ENCODE peak calls at places on chromosomes 4 and X, in four cellular contexts. V is CD8-positive, alpha-beta memory T cell; F is ovary; S is MM.1S. X is an unnamed sample. For H3K9me3 and H3K27me3, the result is how much of the 10 kb centered on the place peaks cover.

GRCh38 chrX:151729056-151729725 is 5.4 kb upstream of the CNGA2 start:
- DNase-seq in V (no peak), S (no peak), F (no peak), X (no peak)

GRCh38 chr4:76016383-76016782 is 6.9 kb downstream of the CXCL10 start:
- DNase-seq in F (no peak), S (peak), V (no peak), X (no peak)

GRCh38 chrX:71617742-71618141 is 569 bp downstream of the CXCR3 start:
- DNase-seq in S (no peak), F (no peak), V (no peak), X (no peak)

GRCh38 chrX:47232803-47233332 is at the start of gene USP11:
- DNase-seq in F (peak), V (peak), S (no peak), X (peak)

GRCh38 chrX:40097101-40097491 is 662 bp downstream of the BCOR start:
- DNase-seq in F (no peak), V (peak), S (no peak), X (peak)

GRCh38 chr4:89173336-89174090 is 62.2 kb downstream of the TIGD2 start:
- DNase-seq in F (no peak), S (no peak), V (no peak), X (no peak)

GRCh38 chr4:128782076-128782715 is 27.3 kb upstream of the JADE1 start:
- DNase-seq in F (no peak), V (peak), S (no peak), X (no peak)

GRCh38 chr4:69099910-69100309 is 3.6 kb downstream of the UGT2B7 start:
- DNase-seq in F (no peak), V (no peak), S (no peak), X (no peak)

GRCh38 chrX:19698125-19698524 is 182.8 kb upstream of the MAP3K15 start:
- DNase-seq in V (no peak), F (no peak), S (no peak), X (peak)

GRCh38 chr4:681736-682451 is 7.1 kb downstream of the SLC49A3 start:
- DNase-seq in F (peak), S (no peak), V (peak), X (peak)

GRCh38 chr4:10354746-10355145 is 102.5 kb downstream of the ZNF518B start:
- DNase-seq in S (no peak), F (no peak), V (no peak), X (no peak)

GRCh38 chrX:44484607-44485146 is 58.0 kb downstream of the FUNDC1 start:
- DNase-seq in S (no peak), V (no peak), F (no peak), X (no peak)

GRCh38 chr4:138233313-138233712 is 8.8 kb downstream of the SLC7A11 start:
- DNase-seq in F (no peak), S (no peak), V (no peak), X (no peak)

GRCh38 chrX:154348646-154349358 is 25.6 kb downstream of the FLNA start:
- DNase-seq in F (peak), V (peak), S (no peak), X (peak)

GRCh38 chr4:40478215-40478614 is 143.1 kb downstream of the CHRNA9 start:
- DNase-seq in V (no peak), F (no peak), S (no peak), X (no peak)

GRCh38 chr4:33911951-33912350 is 2332.4 kb downstream of the ARAP2 start:
- DNase-seq in F (no peak), S (no peak), V (no peak), X (no peak)

GRCh38 chr4:147958057-147958456 is 226.2 kb downstream of the ARHGAP10 start:
- DNase-seq in F (no peak), V (no peak), S (no peak), X (no peak)

GRCh38 chr4:182492456-182492855 is 249.3 kb downstream of the TENM3 start:
- DNase-seq in F (no peak), V (no peak), S (peak), X (no peak)

GRCh38 chrX:39859991-39860861 is 237.5 kb downstream of the BCOR start:
- DNase-seq in V (peak), S (peak), F (peak), X (no peak)

GRCh38 chrX:122154019-122154418 is 1030.1 kb upstream of the GRIA3 start:
- DNase-seq in S (no peak), V (no peak), F (no peak), X (no peak)

GRCh38 chr4:123954220-123954619 is 557.6 kb downstream of the SPRY1 start:
- DNase-seq in V (no peak), S (no peak), F (no peak), X (no peak)

GRCh38 chrX:119516157-119516702 is 48.0 kb downstream of the SLC25A5 start:
- DNase-seq in F (peak), V (peak), S (peak), X (peak)

GRCh38 chr4:126701756-126702155 is 931.0 kb upstream of the INTU start:
- DNase-seq in S (no peak), V (no peak), F (no peak), X (peak)

GRCh38 chr4:80362578-80363181 is 27.1 kb downstream of the CFAP299 start:
- DNase-seq in S (peak), F (peak), V (peak), X (no peak)

GRCh38 chrX:13597928-13598327 is 28.5 kb downstream of the EGFL6 start:
- DNase-seq in F (no peak), V (no peak), S (no peak), X (no peak)

GRCh38 chr4:159401791-159402380 is 299.0 kb downstream of the RAPGEF2 start:
- DNase-seq in S (no peak), V (no peak), F (no peak), X (no peak)

GRCh38 chrX:19805054-19805690 is 82.2 kb downstream of the SH3KBP1 start:
- DNase-seq in V (no peak), S (no peak), F (no peak), X (no peak)

GRCh38 chr4:133146574-133147198 is 2.4 kb upstream of the PCDH10 start:
- DNase-seq in F (no peak), S (peak), V (no peak), X (peak)
- H3K9me3 ChIP-seq in F (under half), S (under half), V (under half), X (under half)

DNA sequence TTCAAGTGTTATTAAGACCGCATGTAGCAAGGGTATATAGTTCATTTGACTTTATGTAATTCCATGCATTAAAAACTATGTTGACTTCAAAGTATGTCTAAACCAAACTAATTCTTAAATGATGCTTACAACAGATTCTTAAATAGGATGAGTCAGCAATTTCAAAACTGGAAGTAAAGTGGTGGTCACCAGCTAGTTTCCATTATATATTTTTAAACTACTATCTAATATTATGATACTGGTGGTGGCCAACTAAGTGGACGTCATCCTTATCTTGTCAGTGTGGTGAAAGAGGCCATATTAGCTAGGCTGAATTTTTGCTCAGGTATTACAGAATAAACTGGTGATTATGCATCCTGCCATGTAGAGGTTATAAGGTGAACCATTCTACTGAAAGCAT is 1.2 kb downstream of the IL15 start:
- DNase-seq in V (no peak), S (peak), F (no peak), X (no peak)
- H3K4me3 ChIP-seq in V (peak), S (peak), F (peak), X (peak)

DNA sequence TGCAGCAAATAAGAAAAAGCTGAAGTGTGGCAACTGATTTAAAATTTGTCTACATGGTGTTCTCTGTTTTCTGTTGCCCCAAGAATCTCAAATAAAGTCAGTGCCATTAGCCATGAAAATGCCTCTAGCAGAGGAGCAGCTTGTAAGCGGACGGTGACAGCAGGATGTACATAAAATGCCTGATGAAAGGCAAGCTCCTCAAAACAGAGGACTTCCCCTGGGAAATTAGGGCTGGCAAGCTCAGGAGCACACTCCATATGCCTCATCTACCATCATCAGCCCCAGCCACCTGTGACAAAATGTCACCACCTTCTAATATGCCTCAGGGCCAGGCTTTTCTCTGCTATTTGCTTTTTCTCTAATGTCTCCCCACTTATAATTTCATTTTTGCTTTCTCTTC is 54.5 kb downstream of the ASB9 start:
- DNase-seq in V (no peak), S (no peak), F (no peak), X (no peak)
- H3K27me3 ChIP-seq in V (under half), S (under half), F (under half), X (under half)

DNA sequence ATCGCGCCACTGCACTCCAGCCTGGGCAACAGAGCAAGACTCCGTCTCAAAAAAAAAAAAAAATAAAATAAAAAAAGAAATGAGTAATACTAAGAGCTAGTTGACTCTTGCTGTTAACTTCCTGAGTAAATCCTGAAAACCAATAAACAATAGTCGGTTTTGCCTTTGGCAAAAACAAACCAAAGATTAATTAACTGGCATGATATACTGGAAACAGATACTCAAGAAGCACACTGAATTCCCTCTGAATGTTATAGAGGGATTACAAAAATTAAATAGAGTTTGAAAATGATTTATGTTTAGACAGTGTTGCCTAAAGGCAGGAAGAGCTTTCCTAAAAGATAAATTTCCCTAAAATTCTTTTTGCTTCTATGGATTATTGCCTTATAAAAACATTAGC is 1702.3 kb downstream of the STIM2 start:
- DNase-seq in V (no peak), S (no peak), F (no peak), X (no peak)
- H3K9me3 ChIP-seq in V (under half), S (under half), F (under half), X (under half)

GRCh38 chr4:56995525-56995924 is 16.8 kb downstream of the POLR2B start:
- DNase-seq in F (peak), V (no peak), S (no peak), X (peak)
- H3K4me3 ChIP-seq in F (no peak), V (no peak), S (no peak), X (no peak)

X was measured in right cardiac atrium.